ENCODE peak calls at places on chromosome 4, in seven cellular contexts. One of them, this sample, is unnamed.

GRCh38 chr4:125801373-125801772 is 486.6 kb downstream of the FAT4 start:
- DNase-seq in heart left ventricle: no peak
- DNase-seq in lung: no peak
- DNase-seq in stomach: no peak
- DNase-seq in AG04450: no peak
- DNase-seq in cardiac muscle cell: no peak
- DNase-seq in SK-N-SH: no peak
- DNase-seq in this sample: no peak

GRCh38 chr4:40264995-40265909 is 68.4 kb downstream of the RHOH start:
- DNase-seq in cardiac muscle cell: no peak
- DNase-seq in AG04450: no peak
- DNase-seq in lung: no peak
- DNase-seq in stomach: peak; percentile 37
- DNase-seq in SK-N-SH: peak; percentile 67
- DNase-seq in heart left ventricle: no peak
- DNase-seq in this sample: no peak

GRCh38 chr4:73613130-73613529 is 7.1 kb downstream of the RASSF6 start:
- DNase-seq in cardiac muscle cell: no peak
- DNase-seq in lung: no peak
- DNase-seq in stomach: no peak
- DNase-seq in heart left ventricle: no peak
- DNase-seq in SK-N-SH: no peak
- DNase-seq in AG04450: no peak
- DNase-seq in this sample: peak; percentile 53

GRCh38 chr4:167885071-167885470 is 207.3 kb upstream of the ANXA10 start:
- DNase-seq in heart left ventricle: no peak
- DNase-seq in stomach: no peak
- DNase-seq in cardiac muscle cell: no peak
- DNase-seq in SK-N-SH: no peak
- DNase-seq in AG04450: no peak
- DNase-seq in lung: no peak
- DNase-seq in this sample: no peak

GRCh38 chr4:1393866-1394265 is 12.4 kb downstream of the NKX1-1 start:
- DNase-seq in cardiac muscle cell: no peak
- DNase-seq in AG04450: no peak
- DNase-seq in heart left ventricle: no peak
- DNase-seq in stomach: no peak
- DNase-seq in SK-N-SH: no peak
- DNase-seq in lung: no peak
- DNase-seq in this sample: no peak

GRCh38 chr4:174522183-174523002 is at the start of gene HPGD:
- DNase-seq in cardiac muscle cell: no peak
- DNase-seq in SK-N-SH: peak; percentile 66
- DNase-seq in heart left ventricle: peak; percentile 40
- DNase-seq in AG04450: no peak
- DNase-seq in stomach: peak; percentile 75
- DNase-seq in lung: peak; percentile 63
- DNase-seq in this sample: peak; percentile 78

GRCh38 chr4:55216871-55217635 is 91.7 kb upstream of the KDR start:
- DNase-seq in lung: no peak
- DNase-seq in stomach: no peak
- DNase-seq in SK-N-SH: no peak
- DNase-seq in AG04450: no peak
- DNase-seq in cardiac muscle cell: no peak
- DNase-seq in heart left ventricle: no peak
- DNase-seq in this sample: no peak

GRCh38 chr4:8910822-8911310 is 39.2 kb upstream of the HMX1 start:
- DNase-seq in lung: no peak
- DNase-seq in stomach: peak; percentile 13
- DNase-seq in heart left ventricle: peak; percentile 4
- DNase-seq in AG04450: no peak
- DNase-seq in cardiac muscle cell: no peak
- DNase-seq in SK-N-SH: no peak
- DNase-seq in this sample: no peak

GRCh38 chr4:127403523-127404084 is 229.2 kb upstream of the INTU start:
- DNase-seq in lung: no peak
- DNase-seq in SK-N-SH: no peak
- DNase-seq in cardiac muscle cell: no peak
- DNase-seq in stomach: no peak
- DNase-seq in AG04450: no peak
- DNase-seq in heart left ventricle: no peak
- DNase-seq in this sample: no peak

GRCh38 chr4:183443609-183444148 is 757 bp upstream of the CDKN2AIP start:
- DNase-seq in cardiac muscle cell: no peak
- DNase-seq in AG04450: peak; percentile 2
- DNase-seq in lung: no peak
- DNase-seq in stomach: no peak
- DNase-seq in SK-N-SH: no peak
- DNase-seq in heart left ventricle: no peak
- DNase-seq in this sample: no peak

GRCh38 chr4:151743894-151744293 is 16.9 kb downstream of the GATB start:
- DNase-seq in lung: no peak
- DNase-seq in heart left ventricle: no peak
- DNase-seq in SK-N-SH: no peak
- DNase-seq in cardiac muscle cell: no peak
- DNase-seq in stomach: no peak
- DNase-seq in AG04450: no peak
- DNase-seq in this sample: no peak

GRCh38 chr4:183182873-183183725 is 84.0 kb downstream of the WWC2 start:
- DNase-seq in SK-N-SH: no peak
- DNase-seq in lung: peak; percentile 47
- DNase-seq in AG04450: peak; percentile 42
- DNase-seq in heart left ventricle: no peak
- DNase-seq in cardiac muscle cell: peak; percentile 93
- DNase-seq in stomach: no peak
- DNase-seq in this sample: no peak

GRCh38 chr4:128517739-128518510 is 230.3 kb upstream of the PGRMC2 start:
- DNase-seq in AG04450: peak; percentile 95
- DNase-seq in stomach: peak; percentile 44
- DNase-seq in lung: peak; percentile 43
- DNase-seq in heart left ventricle: peak; percentile 46
- DNase-seq in SK-N-SH: peak; percentile 31
- DNase-seq in cardiac muscle cell: peak; percentile 94
- DNase-seq in this sample: peak; percentile 32

GRCh38 chr4:156330436-156331031 is 376.9 kb upstream of the CTSO start:
- DNase-seq in heart left ventricle: no peak
- DNase-seq in lung: no peak
- DNase-seq in cardiac muscle cell: no peak
- DNase-seq in stomach: no peak
- DNase-seq in AG04450: no peak
- DNase-seq in SK-N-SH: no peak
- DNase-seq in this sample: peak; percentile 18

GRCh38 chr4:18816228-18816891 is 794.8 kb upstream of the LCORL start:
- DNase-seq in lung: no peak
- DNase-seq in cardiac muscle cell: no peak
- DNase-seq in SK-N-SH: no peak
- DNase-seq in AG04450: no peak
- DNase-seq in stomach: no peak
- DNase-seq in heart left ventricle: no peak
- DNase-seq in this sample: no peak

GRCh38 chr4:39609454-39609911 is 29.2 kb downstream of the SMIM14 start:
- DNase-seq in lung: no peak
- DNase-seq in stomach: no peak
- DNase-seq in AG04450: no peak
- DNase-seq in heart left ventricle: no peak
- DNase-seq in SK-N-SH: no peak
- DNase-seq in cardiac muscle cell: no peak
- DNase-seq in this sample: no peak

GRCh38 chr4:105061720-105062119 is 85.0 kb upstream of the TET2 start:
- DNase-seq in lung: no peak
- DNase-seq in cardiac muscle cell: no peak
- DNase-seq in SK-N-SH: no peak
- DNase-seq in stomach: no peak
- DNase-seq in heart left ventricle: no peak
- DNase-seq in AG04450: no peak
- DNase-seq in this sample: no peak

GRCh38 chr4:105058177-105058812 is 88.4 kb upstream of the TET2 start:
- DNase-seq in AG04450: peak; percentile 24
- DNase-seq in SK-N-SH: no peak
- DNase-seq in heart left ventricle: no peak
- DNase-seq in cardiac muscle cell: peak; percentile 55
- DNase-seq in stomach: no peak
- DNase-seq in lung: no peak
- DNase-seq in this sample: no peak

GRCh38 chr4:105061136-105061696 is 85.5 kb upstream of the TET2 start:
- DNase-seq in AG04450: no peak
- DNase-seq in heart left ventricle: no peak
- DNase-seq in cardiac muscle cell: peak; percentile 61
- DNase-seq in SK-N-SH: no peak
- DNase-seq in lung: no peak
- DNase-seq in stomach: no peak
- DNase-seq in this sample: peak; percentile 25

GRCh38 chr4:105059337-105059736 is 87.3 kb upstream of the TET2 start:
- DNase-seq in SK-N-SH: no peak
- DNase-seq in stomach: no peak
- DNase-seq in cardiac muscle cell: no peak
- DNase-seq in heart left ventricle: no peak
- DNase-seq in AG04450: no peak
- DNase-seq in lung: no peak
- DNase-seq in this sample: no peak

DNA sequence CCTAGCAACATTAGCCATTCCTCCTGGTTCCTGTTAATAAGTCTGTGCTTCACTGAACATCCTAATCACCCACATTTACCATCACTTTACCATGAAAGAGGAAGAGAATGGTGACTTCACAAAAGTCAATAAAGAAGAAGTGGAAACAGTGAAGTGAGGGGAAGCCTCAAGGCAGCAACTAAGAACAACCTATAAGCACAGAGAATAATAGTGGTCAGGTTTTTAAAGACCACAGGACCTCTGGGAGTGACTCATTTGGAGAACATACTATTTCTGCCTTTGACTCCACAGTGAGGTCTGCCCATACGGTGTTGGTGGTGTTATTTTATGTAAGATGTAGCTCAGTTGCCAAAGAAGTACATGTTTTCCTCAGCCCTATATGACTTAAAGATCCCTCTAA is 86.0 kb upstream of the TET2 start:
- DNase-seq in stomach: no peak
- DNase-seq in heart left ventricle: no peak
- DNase-seq in cardiac muscle cell: peak; percentile 24
- DNase-seq in SK-N-SH: no peak
- DNase-seq in lung: no peak
- DNase-seq in AG04450: no peak
- DNase-seq in this sample: no peak
- H3K27ac ChIP-seq in stomach: no peak overlapping the region
- H3K27ac ChIP-seq in heart left ventricle: peak overlapping the region; percentile 30
- H3K27ac ChIP-seq in cardiac muscle cell: no peak overlapping the region
- H3K27ac ChIP-seq in SK-N-SH: peak overlapping the region; percentile 79
- H3K27ac ChIP-seq in lung: no peak overlapping the region
- H3K27ac ChIP-seq in AG04450: no peak overlapping the region
- H3K27ac ChIP-seq in this sample: no peak overlapping the region

GRCh38 chr4:3016839-3017410 is 53.6 kb downstream of the GRK4 start:
- DNase-seq in lung: no peak
- DNase-seq in heart left ventricle: no peak
- DNase-seq in AG04450: no peak
- DNase-seq in SK-N-SH: peak; percentile 42
- DNase-seq in cardiac muscle cell: no peak
- DNase-seq in stomach: no peak
- DNase-seq in this sample: no peak

GRCh38 chr4:3019471-3019870 is 54.9 kb downstream of the HTT-AS start:
- DNase-seq in stomach: no peak
- DNase-seq in cardiac muscle cell: no peak
- DNase-seq in AG04450: no peak
- DNase-seq in lung: no peak
- DNase-seq in heart left ventricle: no peak
- DNase-seq in SK-N-SH: no peak
- DNase-seq in this sample: no peak

GRCh38 chr4:3013839-3014350 is 50.5 kb downstream of the GRK4 start:
- DNase-seq in stomach: peak; percentile 73
- DNase-seq in heart left ventricle: no peak
- DNase-seq in SK-N-SH: no peak
- DNase-seq in lung: no peak
- DNase-seq in cardiac muscle cell: no peak
- DNase-seq in AG04450: no peak
- DNase-seq in this sample: no peak

GRCh38 chr4:3021127-3021526 is 53.2 kb downstream of the HTT-AS start:
- DNase-seq in cardiac muscle cell: no peak
- DNase-seq in stomach: no peak
- DNase-seq in AG04450: no peak
- DNase-seq in SK-N-SH: no peak
- DNase-seq in heart left ventricle: no peak
- DNase-seq in lung: no peak
- DNase-seq in this sample: no peak

GRCh38 chr4:3017504-3017903 is 54.1 kb downstream of the GRK4 start:
- DNase-seq in cardiac muscle cell: no peak
- DNase-seq in heart left ventricle: no peak
- DNase-seq in AG04450: no peak
- DNase-seq in stomach: no peak
- DNase-seq in lung: no peak
- DNase-seq in SK-N-SH: peak; percentile 44
- DNase-seq in this sample: no peak
- H3K27ac ChIP-seq in cardiac muscle cell: no peak overlapping the region
- H3K27ac ChIP-seq in heart left ventricle: no peak overlapping the region
- H3K27ac ChIP-seq in AG04450: no peak overlapping the region
- H3K27ac ChIP-seq in stomach: no peak overlapping the region
- H3K27ac ChIP-seq in lung: no peak overlapping the region
- H3K27ac ChIP-seq in SK-N-SH: peak overlapping the region; percentile 88
- H3K27ac ChIP-seq in this sample: no peak overlapping the region

GRCh38 chr4:107600993-107601392 is 119.0 kb downstream of the PAPSS1 start:
- DNase-seq in AG04450: no peak
- DNase-seq in lung: no peak
- DNase-seq in SK-N-SH: no peak
- DNase-seq in stomach: no peak
- DNase-seq in cardiac muscle cell: no peak
- DNase-seq in heart left ventricle: no peak
- DNase-seq in this sample: no peak
- H3K27ac ChIP-seq in AG04450: no peak overlapping the region
- H3K27ac ChIP-seq in lung: no peak overlapping the region
- H3K27ac ChIP-seq in SK-N-SH: peak overlapping the region; percentile 78
- H3K27ac ChIP-seq in stomach: no peak overlapping the region
- H3K27ac ChIP-seq in cardiac muscle cell: no peak overlapping the region
- H3K27ac ChIP-seq in heart left ventricle: no peak overlapping the region
- H3K27ac ChIP-seq in this sample: no peak overlapping the region

DNA sequence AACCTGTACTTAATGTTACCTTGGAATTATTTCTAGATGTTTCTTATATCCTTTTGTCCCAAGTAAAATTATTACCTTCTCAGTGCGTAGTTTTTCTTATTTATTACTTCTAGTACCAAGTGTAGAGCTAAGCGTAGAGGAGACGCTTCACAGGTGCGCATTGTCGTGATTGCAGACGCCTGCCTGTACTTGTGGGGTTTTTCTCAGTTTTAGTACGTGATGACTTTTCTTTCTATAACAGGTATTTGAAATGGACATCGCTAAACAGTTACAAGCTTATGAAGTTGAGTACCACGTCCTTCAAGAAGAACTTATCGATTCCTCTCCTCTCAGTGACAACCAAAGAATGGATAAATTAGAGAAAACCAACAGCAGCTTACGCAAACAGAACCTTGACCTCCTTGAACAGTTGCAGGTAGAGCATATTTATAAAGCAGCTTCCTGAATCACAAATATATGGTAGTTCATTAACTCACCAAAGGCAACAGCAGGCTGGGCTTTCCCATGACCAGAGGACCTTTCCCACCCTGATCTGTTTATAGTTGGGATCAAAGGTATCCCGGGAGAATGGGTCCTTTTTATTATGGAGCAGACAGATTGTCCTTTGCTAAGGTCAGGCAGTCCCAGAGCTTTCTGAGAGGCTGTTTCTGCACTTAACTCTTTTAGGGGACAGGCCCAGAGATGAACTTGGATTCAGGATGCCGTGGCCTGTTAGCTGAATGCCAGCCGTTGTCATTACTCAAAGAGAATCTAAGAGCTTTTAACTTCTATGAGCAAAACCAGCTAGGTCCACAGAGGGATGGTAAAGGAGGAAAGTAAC is 172.9 kb downstream of the PTTG2 start:
- DNase-seq in lung: no peak
- DNase-seq in AG04450: no peak
- DNase-seq in cardiac muscle cell: no peak
- DNase-seq in stomach: no peak
- DNase-seq in SK-N-SH: no peak
- DNase-seq in heart left ventricle: no peak
- DNase-seq in this sample: peak; percentile 74
- H3K27ac ChIP-seq in lung: no peak overlapping the region
- H3K27ac ChIP-seq in AG04450: no peak overlapping the region
- H3K27ac ChIP-seq in cardiac muscle cell: no peak overlapping the region
- H3K27ac ChIP-seq in stomach: peak overlapping the region; percentile 83
- H3K27ac ChIP-seq in SK-N-SH: no peak overlapping the region
- H3K27ac ChIP-seq in heart left ventricle: peak overlapping the region; percentile 72
- H3K27ac ChIP-seq in this sample: peak overlapping the region; percentile 77

This sample was measured in colonic mucosa.